ENCODE peak calls at places on chromosomes 11 and 22, in four cellular contexts. One of them, this sample, is unnamed.

GRCh38 chr11:36619502-36619901 is 21.5 kb upstream of the RAG2 start:
- DNase-seq in fibroblast of the aortic adventitia: peak; percentile 11
- DNase-seq in CD8-positive, alpha-beta T cell: no peak
- DNase-seq in OCI-LY7: no peak
- DNase-seq in this sample: no peak

GRCh38 chr11:12272821-12273617 is 104.4 kb upstream of the PARVA start:
- DNase-seq in fibroblast of the aortic adventitia: no peak
- DNase-seq in CD8-positive, alpha-beta T cell: no peak
- DNase-seq in OCI-LY7: no peak
- DNase-seq in this sample: no peak

GRCh38 chr11:47946682-47947575 is 33.4 kb upstream of the PTPRJ start:
- DNase-seq in fibroblast of the aortic adventitia: peak; percentile 99
- DNase-seq in CD8-positive, alpha-beta T cell: no peak
- DNase-seq in OCI-LY7: no peak
- DNase-seq in this sample: no peak

GRCh38 chr11:63769044-63769718 is 606 bp upstream of the ZFTA start:
- DNase-seq in fibroblast of the aortic adventitia: no peak
- DNase-seq in CD8-positive, alpha-beta T cell: peak; percentile 48
- DNase-seq in OCI-LY7: peak; percentile 55
- DNase-seq in this sample: peak; percentile 72

GRCh38 chr11:30291331-30291730 is 31.6 kb upstream of the ARL14EP start:
- DNase-seq in fibroblast of the aortic adventitia: no peak
- DNase-seq in CD8-positive, alpha-beta T cell: no peak
- DNase-seq in OCI-LY7: no peak
- DNase-seq in this sample: no peak

GRCh38 chr11:83306385-83307080 is 20.4 kb upstream of the CCDC90B start:
- DNase-seq in fibroblast of the aortic adventitia: no peak
- DNase-seq in CD8-positive, alpha-beta T cell: no peak
- DNase-seq in OCI-LY7: no peak
- DNase-seq in this sample: no peak

GRCh38 chr11:111456086-111456858 is 55.9 kb downstream of the BTG4 start:
- DNase-seq in fibroblast of the aortic adventitia: no peak
- DNase-seq in CD8-positive, alpha-beta T cell: no peak
- DNase-seq in OCI-LY7: no peak
- DNase-seq in this sample: peak; percentile 61

GRCh38 chr11:42951266-42951665 is 360.5 kb upstream of the API5 start:
- DNase-seq in fibroblast of the aortic adventitia: no peak
- DNase-seq in CD8-positive, alpha-beta T cell: no peak
- DNase-seq in OCI-LY7: no peak
- DNase-seq in this sample: no peak

GRCh38 chr22:40116496-40117200 is 61.1 kb upstream of the TNRC6B start:
- DNase-seq in fibroblast of the aortic adventitia: no peak
- DNase-seq in CD8-positive, alpha-beta T cell: peak; percentile 68
- DNase-seq in OCI-LY7: no peak
- DNase-seq in this sample: no peak

GRCh38 chr11:44916797-44917196 is 33.9 kb downstream of the TP53I11 start:
- DNase-seq in fibroblast of the aortic adventitia: no peak
- DNase-seq in CD8-positive, alpha-beta T cell: no peak
- DNase-seq in OCI-LY7: no peak
- DNase-seq in this sample: no peak

GRCh38 chr22:39646614-39647210 is 76.2 kb downstream of the CACNA1I start:
- DNase-seq in fibroblast of the aortic adventitia: no peak
- DNase-seq in CD8-positive, alpha-beta T cell: no peak
- DNase-seq in OCI-LY7: no peak
- DNase-seq in this sample: no peak

GRCh38 chr11:108496643-108497256 is 1.4 kb downstream of the POGLUT3 start:
- DNase-seq in fibroblast of the aortic adventitia: peak; percentile 27
- DNase-seq in CD8-positive, alpha-beta T cell: no peak
- DNase-seq in OCI-LY7: no peak
- DNase-seq in this sample: no peak

GRCh38 chr11:80593981-80594380 is 1153.2 kb upstream of the TENM4 start:
- DNase-seq in fibroblast of the aortic adventitia: peak; percentile 83
- DNase-seq in CD8-positive, alpha-beta T cell: no peak
- DNase-seq in OCI-LY7: no peak
- DNase-seq in this sample: no peak

GRCh38 chr11:698493-699115 is 3.0 kb downstream of the TMEM80 start:
- DNase-seq in fibroblast of the aortic adventitia: no peak
- DNase-seq in CD8-positive, alpha-beta T cell: no peak
- DNase-seq in OCI-LY7: no peak
- DNase-seq in this sample: no peak

DNA sequence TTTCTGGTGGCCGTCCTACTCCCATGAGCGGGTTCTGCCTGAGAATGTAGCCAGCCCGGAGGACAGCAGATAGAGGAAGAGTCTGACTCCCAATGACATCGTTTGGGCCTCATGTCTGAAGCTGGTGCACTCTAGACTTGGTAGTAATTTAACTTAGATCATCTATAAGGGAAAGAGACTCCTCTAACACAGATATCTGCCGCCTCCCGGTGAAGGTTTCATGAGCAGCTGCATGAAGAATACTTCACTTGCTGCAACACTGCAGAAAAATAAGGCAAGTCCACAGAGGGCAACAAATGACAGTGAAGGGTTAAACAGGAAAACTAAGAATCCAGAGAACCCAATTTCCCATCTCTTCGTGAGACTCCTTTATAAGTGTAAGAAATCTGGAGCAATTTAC is 5.9 kb upstream of the ARL2 start:
- DNase-seq in fibroblast of the aortic adventitia: peak; percentile 20
- DNase-seq in CD8-positive, alpha-beta T cell: no peak
- DNase-seq in OCI-LY7: no peak
- DNase-seq in this sample: no peak
- TF ChIP-seq CTCF in fibroblast of the aortic adventitia: no peak
- TF ChIP-seq CTCF in CD8-positive, alpha-beta T cell: no peak
- TF ChIP-seq CTCF in OCI-LY7: peak; percentile 35
- TF ChIP-seq CTCF in this sample: no peak

GRCh38 chr11:103202048-103202651 is 92.9 kb downstream of the DYNC2H1 start:
- DNase-seq in fibroblast of the aortic adventitia: peak; percentile 68
- DNase-seq in CD8-positive, alpha-beta T cell: no peak
- DNase-seq in OCI-LY7: peak; percentile 23
- DNase-seq in this sample: no peak
- TF ChIP-seq CTCF in fibroblast of the aortic adventitia: peak; percentile 78
- TF ChIP-seq CTCF in CD8-positive, alpha-beta T cell: no peak
- TF ChIP-seq CTCF in OCI-LY7: peak; percentile 83
- TF ChIP-seq CTCF in this sample: peak; percentile 78

GRCh38 chr11:99554232-99554903 is 533.6 kb downstream of the CNTN5 start:
- DNase-seq in fibroblast of the aortic adventitia: no peak
- DNase-seq in CD8-positive, alpha-beta T cell: no peak
- DNase-seq in OCI-LY7: no peak
- DNase-seq in this sample: no peak

GRCh38 chr11:99555506-99555905 is 534.8 kb downstream of the CNTN5 start:
- DNase-seq in fibroblast of the aortic adventitia: no peak
- DNase-seq in CD8-positive, alpha-beta T cell: no peak
- DNase-seq in OCI-LY7: no peak
- DNase-seq in this sample: no peak
- TF ChIP-seq CTCF in fibroblast of the aortic adventitia: no peak
- TF ChIP-seq CTCF in CD8-positive, alpha-beta T cell: no peak
- TF ChIP-seq CTCF in OCI-LY7: no peak
- TF ChIP-seq CTCF in this sample: no peak

DNA sequence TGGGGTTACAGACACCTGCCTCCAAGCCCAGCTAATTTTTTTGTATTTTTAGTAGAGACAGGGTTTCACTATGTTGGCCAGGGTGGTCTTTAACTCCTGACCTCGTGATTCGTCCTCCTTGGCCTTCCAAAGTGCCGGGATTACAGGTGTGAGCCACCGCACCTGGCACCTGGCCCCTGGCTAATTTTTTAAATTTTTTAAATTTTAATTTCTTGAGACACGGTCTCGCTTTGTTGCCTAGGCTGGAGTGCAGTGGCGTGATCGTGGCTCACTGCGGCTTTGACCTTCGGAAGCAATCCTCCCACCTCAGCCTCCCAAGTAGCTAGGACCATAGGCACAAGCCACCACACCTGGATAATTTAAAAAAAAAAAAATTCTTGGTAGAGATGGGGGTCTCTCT is 14.6 kb downstream of the PPP6R2 start:
- DNase-seq in fibroblast of the aortic adventitia: no peak
- DNase-seq in CD8-positive, alpha-beta T cell: no peak
- DNase-seq in OCI-LY7: no peak
- DNase-seq in this sample: no peak
- TF ChIP-seq CTCF in fibroblast of the aortic adventitia: no peak
- TF ChIP-seq CTCF in CD8-positive, alpha-beta T cell: no peak
- TF ChIP-seq CTCF in OCI-LY7: no peak
- TF ChIP-seq CTCF in this sample: no peak

GRCh38 chr22:22032906-22033802 is 50.6 kb upstream of the TOP3B start:
- DNase-seq in fibroblast of the aortic adventitia: no peak
- DNase-seq in CD8-positive, alpha-beta T cell: no peak
- DNase-seq in OCI-LY7: no peak
- DNase-seq in this sample: no peak

GRCh38 chr22:22031571-22031970 is 49.0 kb upstream of the TOP3B start:
- DNase-seq in fibroblast of the aortic adventitia: peak; percentile 50
- DNase-seq in CD8-positive, alpha-beta T cell: no peak
- DNase-seq in OCI-LY7: no peak
- DNase-seq in this sample: no peak

GRCh38 chr22:22032099-22032905 is 49.7 kb upstream of the TOP3B start:
- DNase-seq in fibroblast of the aortic adventitia: no peak
- DNase-seq in CD8-positive, alpha-beta T cell: no peak
- DNase-seq in OCI-LY7: peak; percentile 76
- DNase-seq in this sample: no peak

GRCh38 chr22:22031183-22031560 is 48.6 kb upstream of the TOP3B start:
- DNase-seq in fibroblast of the aortic adventitia: no peak
- DNase-seq in CD8-positive, alpha-beta T cell: no peak
- DNase-seq in OCI-LY7: peak; percentile 77
- DNase-seq in this sample: no peak

DNA sequence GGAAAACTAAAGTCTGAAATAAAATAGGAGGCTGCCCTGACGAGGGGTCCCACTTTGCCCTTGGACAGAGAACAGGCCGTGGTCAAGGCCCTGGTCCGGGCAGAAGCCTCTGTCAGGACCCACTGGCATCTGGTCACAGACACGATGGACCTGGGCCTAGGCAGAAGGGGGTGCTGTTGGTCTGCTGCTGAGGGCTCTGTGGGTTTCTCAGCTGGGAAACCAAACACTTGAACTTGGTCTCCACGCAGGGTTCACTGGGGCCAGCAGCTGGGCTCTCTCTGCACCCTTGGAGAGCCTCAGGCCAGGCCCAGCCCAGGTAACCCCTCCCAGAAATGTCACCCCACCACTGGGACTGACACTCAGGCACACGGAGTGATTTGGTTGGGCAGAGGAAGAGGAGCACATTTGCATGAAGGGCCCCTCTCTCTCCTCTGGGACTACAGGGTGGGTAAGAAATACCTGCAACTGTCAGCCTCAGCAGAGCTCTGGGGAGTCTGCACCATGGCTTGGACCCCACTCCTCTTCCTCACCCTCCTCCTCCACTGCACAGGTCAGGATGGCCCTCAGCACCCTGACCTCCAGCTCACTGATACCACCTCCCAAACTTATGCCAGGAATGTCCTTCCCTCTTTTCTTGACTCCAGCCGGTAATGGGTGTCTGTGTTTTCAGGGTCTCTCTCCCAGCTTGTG is 48.1 kb upstream of the TOP3B start:
- DNase-seq in fibroblast of the aortic adventitia: peak; percentile 44
- DNase-seq in CD8-positive, alpha-beta T cell: no peak
- DNase-seq in OCI-LY7: peak; percentile 96
- DNase-seq in this sample: no peak
- TF ChIP-seq CTCF in fibroblast of the aortic adventitia: peak; percentile 59
- TF ChIP-seq CTCF in CD8-positive, alpha-beta T cell: no peak
- TF ChIP-seq CTCF in OCI-LY7: peak; percentile 82
- TF ChIP-seq CTCF in this sample: peak; percentile 50

GRCh38 chr11:102451693-102452460 is 688 bp downstream of the TMEM123 start:
- DNase-seq in fibroblast of the aortic adventitia: peak; percentile 42
- DNase-seq in CD8-positive, alpha-beta T cell: peak; percentile 78
- DNase-seq in OCI-LY7: peak; percentile 94
- DNase-seq in this sample: peak; percentile 74
- TF ChIP-seq CTCF in fibroblast of the aortic adventitia: no peak
- TF ChIP-seq CTCF in CD8-positive, alpha-beta T cell: peak; percentile 12
- TF ChIP-seq CTCF in OCI-LY7: peak; percentile 71
- TF ChIP-seq CTCF in this sample: no peak

DNA sequence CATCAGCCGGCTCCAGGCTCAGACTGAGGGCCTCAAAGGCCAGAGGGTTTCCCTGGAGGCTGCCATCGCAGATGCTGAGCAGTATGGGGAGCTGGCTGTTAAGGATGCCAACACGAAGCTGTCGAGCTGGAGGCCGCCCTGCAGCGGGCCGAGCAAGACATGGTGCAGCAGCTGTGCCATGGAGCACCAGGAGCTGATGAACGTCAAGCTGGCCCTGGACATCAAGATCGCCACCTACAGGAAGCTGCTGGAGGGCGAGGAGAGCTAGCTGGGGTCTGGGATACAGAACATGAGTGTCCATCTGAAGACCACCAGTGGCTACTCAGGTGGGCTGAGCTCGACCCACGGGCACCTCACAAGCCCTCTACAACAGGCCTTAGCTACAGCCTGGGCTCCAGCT is 4.0 kb upstream of the SCUBE2 start:
- DNase-seq in fibroblast of the aortic adventitia: no peak
- DNase-seq in CD8-positive, alpha-beta T cell: no peak
- DNase-seq in OCI-LY7: no peak
- DNase-seq in this sample: no peak
- TF ChIP-seq CTCF in fibroblast of the aortic adventitia: no peak
- TF ChIP-seq CTCF in CD8-positive, alpha-beta T cell: no peak
- TF ChIP-seq CTCF in OCI-LY7: peak; percentile 47
- TF ChIP-seq CTCF in this sample: no peak

GRCh38 chr11:65102142-65103095 is 6.4 kb downstream of the VPS51 start:
- DNase-seq in fibroblast of the aortic adventitia: peak; percentile 41
- DNase-seq in CD8-positive, alpha-beta T cell: no peak
- DNase-seq in OCI-LY7: no peak
- DNase-seq in this sample: no peak

GRCh38 chr11:65103476-65103875 is 7.5 kb downstream of the VPS51 start:
- DNase-seq in fibroblast of the aortic adventitia: no peak
- DNase-seq in CD8-positive, alpha-beta T cell: no peak
- DNase-seq in OCI-LY7: no peak
- DNase-seq in this sample: no peak

GRCh38 chr11:65096926-65097325 is 912 bp downstream of the VPS51 start:
- DNase-seq in fibroblast of the aortic adventitia: no peak
- DNase-seq in CD8-positive, alpha-beta T cell: no peak
- DNase-seq in OCI-LY7: no peak
- DNase-seq in this sample: no peak

GRCh38 chr11:65104628-65105027 is 7.0 kb upstream of the TM7SF2 start:
- DNase-seq in fibroblast of the aortic adventitia: no peak
- DNase-seq in CD8-positive, alpha-beta T cell: no peak
- DNase-seq in OCI-LY7: no peak
- DNase-seq in this sample: no peak

DNA sequence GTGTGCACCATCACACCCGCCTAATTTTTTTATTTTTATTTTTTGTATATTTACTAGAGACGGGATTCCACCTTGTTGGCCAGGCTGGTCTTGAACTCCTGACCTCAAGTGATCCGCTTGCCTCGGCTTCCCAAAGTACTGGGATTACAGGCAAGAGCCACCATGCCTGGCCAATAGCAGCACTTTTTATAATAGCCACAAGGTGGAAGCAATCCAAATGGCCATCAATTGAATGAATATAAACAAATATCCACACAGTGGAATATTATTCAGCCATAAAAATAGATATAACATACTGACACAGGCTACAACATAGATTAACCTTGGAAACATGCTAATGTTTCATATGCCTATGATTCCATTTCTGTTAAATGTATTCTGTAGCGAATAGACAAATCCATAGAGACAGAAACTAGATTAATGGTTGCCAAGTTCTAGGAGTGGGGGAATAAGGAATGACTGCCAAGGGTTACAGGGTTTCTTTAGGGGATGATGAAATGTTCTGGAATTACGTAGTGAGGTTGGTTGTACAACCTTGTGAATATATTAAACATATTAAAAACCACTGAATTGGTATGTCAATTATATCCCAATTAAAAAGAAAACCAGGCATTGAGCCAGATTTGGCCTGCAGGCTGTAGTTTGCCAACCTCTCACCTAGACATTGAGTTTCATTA is 4.8 kb downstream of the VPS51 start:
- DNase-seq in fibroblast of the aortic adventitia: peak; percentile 61
- DNase-seq in CD8-positive, alpha-beta T cell: no peak
- DNase-seq in OCI-LY7: no peak
- DNase-seq in this sample: no peak
- TF ChIP-seq CTCF in fibroblast of the aortic adventitia: no peak
- TF ChIP-seq CTCF in CD8-positive, alpha-beta T cell: no peak
- TF ChIP-seq CTCF in OCI-LY7: peak; percentile 45
- TF ChIP-seq CTCF in this sample: peak; percentile 51

This sample was measured in type B pancreatic cell.